ENCODE peak calls at places on chromosomes 12 and 14, in four cellular contexts. M, I, C and Y are unnamed samples.

GRCh38 chr14:34450542-34450915 is 11.5 kb downstream of the SPTSSA start:
- DNase-seq in M (no peak), I (no peak), C (peak), Y (no peak)

GRCh38 chr14:25007832-25008231 is 42.1 kb downstream of the STXBP6 start:
- DNase-seq in I (no peak), M (no peak), C (no peak), Y (no peak)

GRCh38 chr12:128008341-128008740 is 258.6 kb upstream of the TMEM132C start:
- DNase-seq in M (no peak), C (no peak), I (no peak), Y (no peak)

GRCh38 chr12:95282266-95282665 is 64.7 kb downstream of the VEZT start:
- DNase-seq in M (peak), I (no peak), C (no peak), Y (no peak)

GRCh38 chr12:113007166-113007565 is 28.8 kb downstream of the OAS2 start:
- DNase-seq in C (peak), M (no peak), I (no peak), Y (no peak)

GRCh38 chr14:37594238-37594915 is 672 bp downstream of the FOXA1 start:
- DNase-seq in I (peak), M (peak), C (peak), Y (peak)

GRCh38 chr14:68674538-68675232 is 118.2 kb downstream of the ZFP36L1 start:
- DNase-seq in C (no peak), M (no peak), I (no peak), Y (no peak)

GRCh38 chr14:92847220-92848148 is 53.4 kb downstream of the GOLGA5 start:
- DNase-seq in C (no peak), I (no peak), M (no peak), Y (no peak)

GRCh38 chr12:118183711-118184110 is 47.8 kb downstream of the PEBP1 start:
- DNase-seq in I (no peak), C (no peak), M (no peak), Y (no peak)

GRCh38 chr14:100523536-100524025 is 63.6 kb downstream of the BEGAIN start:
- DNase-seq in I (peak), M (no peak), C (no peak), Y (no peak)

GRCh38 chr12:186006-186625 is 27.8 kb downstream of the SLC6A12 start:
- DNase-seq in M (no peak), I (no peak), C (no peak), Y (no peak)

GRCh38 chr14:101991336-101991735 is 27.0 kb downstream of the DYNC1H1 start:
- DNase-seq in C (no peak), I (no peak), M (no peak), Y (no peak)

GRCh38 chr14:57816568-57817284 is 49.2 kb downstream of the SLC35F4 start:
- DNase-seq in M (no peak), C (no peak), I (no peak), Y (no peak)

GRCh38 chr14:95307402-95308041 is 12.2 kb downstream of the CLMN start:
- DNase-seq in M (no peak), C (no peak), I (no peak), Y (no peak)

GRCh38 chr12:94998322-94998721 is 5.2 kb downstream of the NDUFA12 start:
- DNase-seq in M (no peak), I (no peak), C (no peak), Y (no peak)

DNA sequence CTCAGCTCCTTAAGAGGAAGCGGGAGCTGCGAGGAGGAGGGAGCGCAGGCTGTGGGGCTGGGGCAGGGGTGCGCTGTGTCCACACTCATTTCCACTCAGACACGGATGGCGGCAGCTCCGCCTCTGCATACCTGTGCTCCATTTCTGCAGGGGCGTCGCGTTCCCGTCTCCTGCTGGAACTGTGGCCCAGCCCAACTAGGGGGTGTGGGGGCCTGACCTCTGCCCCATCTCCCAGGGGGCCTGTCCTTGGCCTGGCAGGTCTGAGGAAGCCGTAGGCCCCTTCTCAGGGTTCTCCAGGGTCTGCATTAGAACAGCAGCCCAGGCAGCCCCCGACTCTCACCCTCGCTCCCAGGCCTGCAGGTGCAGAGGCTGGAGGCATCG is 31.2 kb downstream of the FBRSL1 start:
- DNase-seq in I (no peak), M (no peak), C (no peak), Y (no peak)
- TF ChIP-seq ELF4 in I (no peak), M (no peak), C (no peak), Y (no peak)

DNA sequence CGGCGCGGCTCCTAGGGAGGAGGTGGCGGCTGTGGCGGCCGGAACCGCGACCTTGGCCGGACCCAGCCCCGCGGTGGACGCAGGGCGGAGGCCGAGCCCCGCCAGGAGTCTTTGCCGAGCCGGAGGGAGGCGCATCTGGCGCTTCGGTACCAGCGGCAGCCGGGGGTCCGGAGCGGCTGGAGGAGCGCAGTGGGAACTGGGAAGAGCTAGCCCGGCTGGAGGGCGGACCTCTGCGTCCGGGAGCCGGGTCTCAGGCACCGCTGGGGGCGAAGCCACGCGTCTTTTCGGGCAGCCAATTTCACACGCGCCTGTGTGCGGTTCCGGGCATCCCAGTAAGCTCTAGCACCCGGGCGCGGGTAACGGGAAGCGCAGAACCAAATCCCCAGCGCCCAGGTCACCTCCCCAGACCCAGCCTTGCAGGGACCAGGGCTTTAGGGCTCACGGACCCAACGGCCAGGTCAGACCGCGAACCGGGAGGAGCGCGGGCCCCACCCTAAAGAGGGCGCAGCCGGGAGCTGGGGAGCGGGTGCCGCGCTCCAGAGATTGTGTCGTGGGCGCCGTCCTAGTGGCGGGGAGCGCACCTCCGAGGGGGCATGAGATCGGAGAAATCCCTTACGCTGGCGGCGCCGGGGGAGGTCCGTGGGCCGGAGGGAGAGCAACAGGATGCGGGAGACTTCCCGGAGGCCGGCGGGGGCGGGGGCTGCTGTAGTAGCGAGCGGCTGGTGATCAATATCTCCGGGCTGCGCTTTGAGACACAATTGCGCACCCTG is 89.4 kb downstream of the GALNT8 start:
- DNase-seq in I (peak), C (no peak), M (no peak), Y (peak)
- TF ChIP-seq ELF4 in I (no peak), C (no peak), M (no peak), Y (no peak)

DNA sequence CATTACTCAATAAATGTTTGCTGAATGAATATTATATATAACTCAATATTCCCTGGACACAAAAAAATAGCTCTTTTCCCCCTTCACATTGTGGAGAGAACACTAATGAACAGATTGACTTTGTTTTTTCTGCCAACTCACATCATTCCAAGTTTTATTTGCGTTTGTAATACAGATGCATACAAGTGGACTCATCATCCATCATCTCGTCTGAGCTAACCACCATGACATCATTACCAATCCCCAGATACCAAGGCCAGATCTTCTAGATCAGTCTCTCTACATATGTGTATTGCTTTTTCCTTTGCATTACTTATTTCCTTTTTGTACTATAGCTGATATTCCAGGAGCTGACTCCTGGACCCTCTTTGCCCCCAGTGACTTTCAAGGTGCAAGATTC is 193.0 kb upstream of the EEA1 start:
- DNase-seq in M (no peak), C (peak), I (no peak), Y (no peak)
- TF ChIP-seq ELF4 in M (no peak), C (no peak), I (no peak), Y (no peak)

DNA sequence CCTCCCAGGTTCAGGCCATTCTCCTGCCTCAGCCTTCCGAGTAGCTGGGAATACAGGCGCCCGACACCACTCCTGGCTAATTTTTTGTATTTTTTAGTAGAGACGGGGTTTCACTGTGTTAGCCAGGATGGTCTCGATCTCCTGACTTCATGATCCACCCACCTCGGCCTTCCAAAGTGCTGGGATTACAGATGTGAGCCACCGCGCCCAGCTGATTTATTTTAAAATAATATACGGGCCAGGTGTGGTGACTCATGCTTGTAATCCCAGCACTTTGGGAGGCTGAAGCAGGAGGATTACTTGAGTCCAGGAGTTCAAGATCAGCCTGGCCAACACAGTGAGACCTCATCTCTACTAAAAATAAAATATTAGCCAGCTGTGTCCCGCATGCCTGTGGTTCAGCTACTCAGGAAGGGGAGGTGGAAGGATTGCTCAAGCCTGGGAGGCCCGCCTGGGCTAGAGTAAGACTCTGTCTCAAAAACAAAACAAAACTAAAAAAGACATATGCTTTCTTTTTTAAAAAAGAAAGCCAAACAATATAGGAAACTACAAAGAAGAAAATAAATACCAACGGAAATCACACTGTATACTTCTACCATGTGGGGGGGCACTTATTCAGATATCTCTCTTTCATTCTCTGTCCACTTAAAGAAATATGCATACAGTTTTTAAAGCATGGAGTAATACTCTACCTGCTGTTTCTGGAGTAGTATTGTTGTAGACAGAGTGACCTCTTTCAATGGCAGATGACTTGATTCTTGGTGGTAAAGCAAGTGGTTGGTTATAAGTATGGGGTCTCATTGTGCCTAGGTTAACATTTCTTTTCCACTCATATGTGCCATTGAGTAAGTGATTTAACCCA is 930 bp upstream of the MIA2 start:
- DNase-seq in C (peak), M (no peak), I (no peak), Y (no peak)
- TF ChIP-seq ELF4 in C (no peak), M (no peak), I (no peak), Y (no peak)